ENCODE peak calls at places on chromosomes 5 and 9, in four cellular contexts. One of them, this sample, is unnamed.

GRCh38 chr5:168329302-168329701 is 37.9 kb downstream of the WWC1 start:
- DNase-seq in heart left ventricle: no peak
- DNase-seq in left lung: no peak
- DNase-seq in frontal cortex: no peak
- DNase-seq in this sample: no peak

GRCh38 chr9:132026932-132027585 is 52.6 kb downstream of the MED27 start:
- DNase-seq in heart left ventricle: no peak
- DNase-seq in left lung: no peak
- DNase-seq in frontal cortex: no peak
- DNase-seq in this sample: no peak

GRCh38 chr9:34559616-34560546 is 29.6 kb downstream of the CNTFR start:
- DNase-seq in heart left ventricle: peak
- DNase-seq in left lung: peak
- DNase-seq in frontal cortex: no peak
- DNase-seq in this sample: no peak

GRCh38 chr9:135480071-135480941 is 724 bp downstream of the PPP1R26 start:
- DNase-seq in heart left ventricle: no peak
- DNase-seq in left lung: no peak
- DNase-seq in frontal cortex: no peak
- DNase-seq in this sample: peak

GRCh38 chr5:151741678-151742423 is 16.6 kb downstream of the ATOX1 start:
- DNase-seq in heart left ventricle: no peak
- DNase-seq in left lung: no peak
- DNase-seq in frontal cortex: no peak
- DNase-seq in this sample: no peak

GRCh38 chr5:156386976-156387375 is 60.0 kb downstream of the SGCD start:
- DNase-seq in heart left ventricle: no peak
- DNase-seq in left lung: no peak
- DNase-seq in frontal cortex: no peak
- DNase-seq in this sample: no peak

GRCh38 chr5:1137567-1138444 is 25.9 kb upstream of the SLC12A7 start:
- DNase-seq in heart left ventricle: no peak
- DNase-seq in left lung: no peak
- DNase-seq in frontal cortex: no peak
- DNase-seq in this sample: no peak

GRCh38 chr5:143434261-143435206 is 31.0 kb upstream of the NR3C1 start:
- DNase-seq in heart left ventricle: no peak
- DNase-seq in left lung: no peak
- DNase-seq in frontal cortex: no peak
- DNase-seq in this sample: no peak

GRCh38 chr9:22134390-22134789 is 125.3 kb upstream of the CDKN2B start:
- DNase-seq in heart left ventricle: no peak
- DNase-seq in left lung: no peak
- DNase-seq in frontal cortex: no peak
- DNase-seq in this sample: no peak

GRCh38 chr5:169435506-169436230 is 134.7 kb upstream of the SLIT3 start:
- DNase-seq in heart left ventricle: no peak
- DNase-seq in left lung: no peak
- DNase-seq in frontal cortex: no peak
- DNase-seq in this sample: no peak

GRCh38 chr5:172473427-172473826 is 19.1 kb upstream of the SH3PXD2B start:
- DNase-seq in heart left ventricle: no peak
- DNase-seq in left lung: no peak
- DNase-seq in frontal cortex: no peak
- DNase-seq in this sample: no peak

GRCh38 chr9:88942411-88942810 is 48.9 kb upstream of the S1PR3 start:
- DNase-seq in heart left ventricle: no peak
- DNase-seq in left lung: no peak
- DNase-seq in frontal cortex: no peak
- DNase-seq in this sample: no peak

GRCh38 chr9:135879237-135879601 is 28.1 kb downstream of the CAMSAP1 start:
- DNase-seq in heart left ventricle: no peak
- DNase-seq in left lung: no peak
- DNase-seq in frontal cortex: no peak
- DNase-seq in this sample: no peak

GRCh38 chr5:4513381-4513780 is 626.7 kb upstream of the ADAMTS16 start:
- DNase-seq in heart left ventricle: no peak
- DNase-seq in left lung: no peak
- DNase-seq in frontal cortex: no peak
- DNase-seq in this sample: no peak

GRCh38 chr9:123432331-123433236 is 76.6 kb downstream of the CRB2 start:
- DNase-seq in heart left ventricle: no peak
- DNase-seq in left lung: no peak
- DNase-seq in frontal cortex: no peak
- DNase-seq in this sample: no peak

This sample was measured in lower lobe of right lung.